ENCODE peak calls at places on chromosomes 12 and 14, in four cellular contexts. One of them, this sample, is unnamed.

GRCh38 chr12:16788888-16789790 is 183.2 kb upstream of the LMO3 start:
- DNase-seq in astrocyte: no peak
- DNase-seq in kidney: no peak
- DNase-seq in right cardiac atrium: no peak
- DNase-seq in this sample: no peak

GRCh38 chr12:116818341-116818856 is 62.8 kb downstream of the HRK start:
- DNase-seq in astrocyte: peak
- DNase-seq in kidney: peak
- DNase-seq in right cardiac atrium: peak
- DNase-seq in this sample: no peak

GRCh38 chr12:92114834-92115233 is 30.8 kb downstream of the BTG1 start:
- DNase-seq in astrocyte: no peak
- DNase-seq in right cardiac atrium: no peak
- DNase-seq in kidney: no peak
- DNase-seq in this sample: no peak

GRCh38 chr12:68871899-68872298 is 61.1 kb downstream of the CPM start:
- DNase-seq in kidney: no peak
- DNase-seq in right cardiac atrium: no peak
- DNase-seq in astrocyte: no peak
- DNase-seq in this sample: no peak

GRCh38 chr14:49220492-49220891 is 365.7 kb downstream of the RPS29 start:
- DNase-seq in right cardiac atrium: no peak
- DNase-seq in astrocyte: peak
- DNase-seq in kidney: no peak
- DNase-seq in this sample: no peak

GRCh38 chr12:26281320-26281719 is 85.9 kb downstream of the SSPN start:
- DNase-seq in kidney: no peak
- DNase-seq in astrocyte: peak
- DNase-seq in right cardiac atrium: peak
- DNase-seq in this sample: no peak

GRCh38 chr12:14910090-14910915 is 24.6 kb upstream of the MGP start:
- DNase-seq in astrocyte: peak
- DNase-seq in kidney: no peak
- DNase-seq in right cardiac atrium: no peak
- DNase-seq in this sample: no peak

GRCh38 chr14:91255026-91255695 is 10.7 kb upstream of the GPR68 start:
- DNase-seq in kidney: no peak
- DNase-seq in astrocyte: no peak
- DNase-seq in right cardiac atrium: no peak
- DNase-seq in this sample: no peak

GRCh38 chr12:106644335-106645073 is 61.7 kb downstream of the RFX4 start:
- DNase-seq in right cardiac atrium: no peak
- DNase-seq in kidney: no peak
- DNase-seq in astrocyte: no peak
- DNase-seq in this sample: no peak

GRCh38 chr12:69929125-69929524 is 104.1 kb downstream of the MYRFL start:
- DNase-seq in kidney: no peak
- DNase-seq in right cardiac atrium: no peak
- DNase-seq in astrocyte: peak
- DNase-seq in this sample: no peak

GRCh38 chr14:75431827-75432226 is 4.0 kb downstream of the JDP2 start:
- DNase-seq in astrocyte: no peak
- DNase-seq in kidney: no peak
- DNase-seq in right cardiac atrium: no peak
- DNase-seq in this sample: no peak

GRCh38 chr12:1838223-1838993 is 18.0 kb downstream of the LRTM2 start:
- DNase-seq in astrocyte: peak
- DNase-seq in kidney: peak
- DNase-seq in right cardiac atrium: no peak
- DNase-seq in this sample: peak

GRCh38 chr12:28121433-28121832 is 68.8 kb upstream of the CCDC91 start:
- DNase-seq in right cardiac atrium: no peak
- DNase-seq in kidney: no peak
- DNase-seq in astrocyte: no peak
- DNase-seq in this sample: no peak

GRCh38 chr12:75760481-75761324 is 249.3 kb upstream of the KRR1 start:
- DNase-seq in kidney: no peak
- DNase-seq in right cardiac atrium: no peak
- DNase-seq in astrocyte: no peak
- DNase-seq in this sample: no peak

GRCh38 chr14:99981806-99982205 is 83.4 kb upstream of the EVL start:
- DNase-seq in kidney: no peak
- DNase-seq in right cardiac atrium: no peak
- DNase-seq in astrocyte: no peak
- DNase-seq in this sample: no peak

GRCh38 chr14:105578070-105578469 is 51.7 kb downstream of the TMEM121 start:
- DNase-seq in astrocyte: no peak
- DNase-seq in kidney: no peak
- DNase-seq in right cardiac atrium: no peak
- DNase-seq in this sample: no peak

GRCh38 chr14:66306101-66306500 is 180.1 kb upstream of the CCDC196 start:
- DNase-seq in kidney: no peak
- DNase-seq in astrocyte: no peak
- DNase-seq in right cardiac atrium: no peak
- DNase-seq in this sample: no peak

GRCh38 chr12:75389706-75390105 is 1.2 kb upstream of the GLIPR1L2 start:
- DNase-seq in astrocyte: peak
- DNase-seq in kidney: no peak
- DNase-seq in right cardiac atrium: no peak
- DNase-seq in this sample: no peak

GRCh38 chr14:104805326-104805678 is 4.4 kb downstream of the ZBTB42 start:
- DNase-seq in kidney: peak
- DNase-seq in right cardiac atrium: peak
- DNase-seq in astrocyte: peak
- DNase-seq in this sample: peak

GRCh38 chr14:20681348-20682126 is 2.8 kb upstream of the RNASE4 start:
- DNase-seq in astrocyte: peak
- DNase-seq in right cardiac atrium: peak
- DNase-seq in kidney: peak
- DNase-seq in this sample: peak

GRCh38 chr12:71771069-71771468 is 16.4 kb downstream of the RAB21 start:
- DNase-seq in kidney: no peak
- DNase-seq in right cardiac atrium: no peak
- DNase-seq in astrocyte: no peak
- DNase-seq in this sample: no peak

GRCh38 chr14:26128931-26129674 is 468.7 kb downstream of the NOVA1 start:
- DNase-seq in kidney: no peak
- DNase-seq in astrocyte: no peak
- DNase-seq in right cardiac atrium: no peak
- DNase-seq in this sample: no peak

GRCh38 chr14:40870252-40870651 is 736.4 kb upstream of the LRFN5 start:
- DNase-seq in kidney: no peak
- DNase-seq in right cardiac atrium: no peak
- DNase-seq in astrocyte: no peak
- DNase-seq in this sample: no peak

GRCh38 chr12:120234643-120235368 is 30.7 kb downstream of the PXN start:
- DNase-seq in astrocyte: peak
- DNase-seq in kidney: peak
- DNase-seq in right cardiac atrium: peak
- DNase-seq in this sample: peak

GRCh38 chr14:85579957-85580356 is 50.0 kb downstream of the FLRT2 start:
- DNase-seq in astrocyte: peak
- DNase-seq in right cardiac atrium: no peak
- DNase-seq in kidney: no peak
- DNase-seq in this sample: no peak

GRCh38 chr14:92651106-92651792 is 97.2 kb downstream of the LGMN start:
- DNase-seq in kidney: peak
- DNase-seq in right cardiac atrium: peak
- DNase-seq in astrocyte: no peak
- DNase-seq in this sample: peak

GRCh38 chr12:27934278-27934677 is 38.3 kb downstream of the PTHLH start:
- DNase-seq in astrocyte: no peak
- DNase-seq in kidney: no peak
- DNase-seq in right cardiac atrium: no peak
- DNase-seq in this sample: no peak

GRCh38 chr12:113251404-113252070 is 30.3 kb downstream of the TPCN1 start:
- DNase-seq in right cardiac atrium: no peak
- DNase-seq in kidney: no peak
- DNase-seq in astrocyte: no peak
- DNase-seq in this sample: no peak

GRCh38 chr12:108826115-108826806 is 31.1 kb downstream of the SSH1 start:
- DNase-seq in right cardiac atrium: peak
- DNase-seq in astrocyte: peak
- DNase-seq in kidney: peak
- DNase-seq in this sample: peak

GRCh38 chr12:108827941-108828340 is 29.4 kb downstream of the SSH1 start:
- DNase-seq in kidney: no peak
- DNase-seq in right cardiac atrium: no peak
- DNase-seq in astrocyte: no peak
- DNase-seq in this sample: no peak

GRCh38 chr12:108828774-108829173 is 28.6 kb downstream of the SSH1 start:
- DNase-seq in right cardiac atrium: no peak
- DNase-seq in astrocyte: peak
- DNase-seq in kidney: no peak
- DNase-seq in this sample: peak

GRCh38 chr12:108825205-108825950 is 32.0 kb downstream of the SSH1 start:
- DNase-seq in kidney: no peak
- DNase-seq in right cardiac atrium: no peak
- DNase-seq in astrocyte: peak
- DNase-seq in this sample: no peak

GRCh38 chr12:108826807-108827721 is 30.3 kb downstream of the SSH1 start:
- DNase-seq in astrocyte: no peak
- DNase-seq in right cardiac atrium: no peak
- DNase-seq in kidney: no peak
- DNase-seq in this sample: peak
- H3K4me3 ChIP-seq in astrocyte: no peak
- H3K4me3 ChIP-seq in right cardiac atrium: no peak
- H3K4me3 ChIP-seq in kidney: peak
- H3K4me3 ChIP-seq in this sample: peak

GRCh38 chr12:131003676-131004075 is 50.0 kb downstream of the ADGRD1 start:
- DNase-seq in right cardiac atrium: no peak
- DNase-seq in kidney: no peak
- DNase-seq in astrocyte: no peak
- DNase-seq in this sample: no peak
- H3K27ac ChIP-seq in right cardiac atrium: no peak
- H3K27ac ChIP-seq in kidney: no peak
- H3K27ac ChIP-seq in astrocyte: no peak
- H3K27ac ChIP-seq in this sample: no peak

DNA sequence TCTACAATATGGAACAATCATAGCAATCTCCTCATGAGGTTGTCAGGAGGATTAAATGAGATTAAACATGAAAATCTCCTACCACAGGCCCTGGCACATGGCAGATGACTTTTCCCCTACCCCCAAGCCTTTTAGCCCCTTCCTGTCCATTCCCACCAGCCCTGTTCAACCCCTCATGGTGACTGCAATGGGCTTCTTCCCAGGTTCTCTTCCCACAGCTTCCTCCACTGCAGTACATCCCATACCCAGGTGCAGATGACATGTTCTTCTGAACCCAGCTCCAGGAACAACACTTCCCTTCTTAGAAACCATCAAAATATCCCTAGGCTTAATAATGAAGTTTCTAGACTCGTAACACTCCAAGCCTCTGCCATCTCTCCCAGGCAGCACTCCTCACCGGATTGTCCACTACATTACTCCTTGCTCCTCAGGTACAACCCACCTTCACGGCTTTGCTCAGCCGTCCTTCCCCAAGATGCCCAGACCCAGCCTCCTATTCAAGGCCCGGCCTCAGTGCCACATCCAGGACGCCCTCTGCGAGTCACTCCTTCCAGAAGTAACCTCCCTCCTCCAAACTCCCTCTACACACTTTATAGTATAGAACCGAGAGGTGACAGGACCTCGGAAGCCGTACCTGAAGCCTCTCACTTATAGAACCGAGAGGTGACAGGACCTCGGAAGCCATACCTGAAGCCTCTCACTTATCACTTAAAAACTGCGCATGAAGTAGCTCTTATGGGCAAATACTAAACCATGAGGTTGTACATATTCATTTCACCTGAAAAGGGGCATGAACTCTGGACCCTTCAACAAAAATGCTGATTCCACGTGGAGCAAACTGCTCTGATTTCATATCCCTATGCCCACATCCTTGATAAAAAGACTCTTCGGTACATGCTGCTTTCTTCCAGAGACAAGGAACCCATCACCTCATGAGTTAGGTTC is 1.5 kb downstream of the CRACR2A start:
- DNase-seq in right cardiac atrium: no peak
- DNase-seq in kidney: no peak
- DNase-seq in astrocyte: no peak
- DNase-seq in this sample: no peak
- H3K4me3 ChIP-seq in right cardiac atrium: no peak
- H3K4me3 ChIP-seq in kidney: no peak
- H3K4me3 ChIP-seq in astrocyte: peak
- H3K4me3 ChIP-seq in this sample: peak

GRCh38 chr12:104886418-104887401 is 71.4 kb downstream of the SLC41A2 start:
- DNase-seq in kidney: no peak
- DNase-seq in astrocyte: peak
- DNase-seq in right cardiac atrium: no peak
- DNase-seq in this sample: no peak
- H3K27ac ChIP-seq in kidney: no peak
- H3K27ac ChIP-seq in astrocyte: no peak
- H3K27ac ChIP-seq in right cardiac atrium: no peak
- H3K27ac ChIP-seq in this sample: no peak

GRCh38 chr12:102053062-102053349 is 8.8 kb downstream of the WASHC3 start:
- DNase-seq in kidney: peak
- DNase-seq in astrocyte: no peak
- DNase-seq in right cardiac atrium: peak
- DNase-seq in this sample: peak
- H3K4me3 ChIP-seq in kidney: no peak
- H3K4me3 ChIP-seq in astrocyte: no peak
- H3K4me3 ChIP-seq in right cardiac atrium: no peak
- H3K4me3 ChIP-seq in this sample: no peak

GRCh38 chr14:68099348-68100045 is 279.9 kb downstream of the RAD51B start:
- DNase-seq in kidney: no peak
- DNase-seq in astrocyte: peak
- DNase-seq in right cardiac atrium: no peak
- DNase-seq in this sample: no peak
- H3K27ac ChIP-seq in kidney: peak
- H3K27ac ChIP-seq in astrocyte: no peak
- H3K27ac ChIP-seq in right cardiac atrium: no peak
- H3K27ac ChIP-seq in this sample: peak

GRCh38 chr12:65509953-65510352 is 231.5 kb downstream of the MSRB3 start:
- DNase-seq in kidney: no peak
- DNase-seq in right cardiac atrium: no peak
- DNase-seq in astrocyte: no peak
- DNase-seq in this sample: no peak
- H3K4me3 ChIP-seq in kidney: no peak
- H3K4me3 ChIP-seq in right cardiac atrium: no peak
- H3K4me3 ChIP-seq in astrocyte: no peak
- H3K4me3 ChIP-seq in this sample: no peak

DNA sequence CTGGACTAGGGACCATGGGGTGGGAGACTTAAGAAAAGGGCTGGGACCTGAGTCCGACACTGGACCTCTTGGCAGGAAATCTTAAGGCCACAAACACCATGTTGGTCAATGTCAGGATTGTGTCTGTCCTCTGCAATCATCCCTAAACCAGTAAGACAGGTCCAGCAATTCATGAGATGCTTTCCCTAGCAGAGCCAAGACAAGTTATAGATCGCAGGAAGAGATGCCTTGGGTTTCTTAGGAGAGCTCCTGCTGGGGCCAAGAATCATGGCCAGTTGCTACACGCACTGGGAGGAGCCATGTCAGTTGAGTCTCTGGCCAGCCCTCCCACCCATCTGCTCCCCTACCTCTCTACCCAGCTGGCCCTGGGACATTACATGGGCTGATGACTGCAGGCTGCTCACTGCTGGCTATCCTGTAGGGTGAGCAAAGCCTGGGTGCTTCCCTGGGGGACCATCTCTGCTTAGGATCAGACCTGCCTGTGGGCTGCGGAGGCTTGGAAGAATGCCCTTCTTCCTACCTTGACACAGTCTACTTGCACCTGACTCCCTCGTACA is 14.2 kb downstream of the PLEKHH1 start:
- DNase-seq in kidney: no peak
- DNase-seq in right cardiac atrium: no peak
- DNase-seq in astrocyte: no peak
- DNase-seq in this sample: no peak
- H3K27ac ChIP-seq in kidney: no peak
- H3K27ac ChIP-seq in right cardiac atrium: no peak
- H3K27ac ChIP-seq in astrocyte: no peak
- H3K27ac ChIP-seq in this sample: no peak

This sample was measured in lower lobe of right lung.